ENCODE peak calls at places on chromosomes 1 and 21, in ten cellular contexts. N, U, T, R, C, M, S, B, X and O are unnamed samples.

GRCh38 chr21:14901482-14901958 is 163.3 kb downstream of the NRIP1 start:
- DNase-seq in B (no peak), X (no peak), S (peak), U (peak), C (no peak), T (no peak), N (no peak), R (no peak), M (no peak), O (no peak)

GRCh38 chr1:35851175-35851869 is 31.7 kb upstream of the AGO1 start:
- DNase-seq in N (no peak), B (no peak), T (no peak), X (peak), R (no peak), C (no peak), S (peak), U (peak), M (no peak), O (no peak)

GRCh38 chr1:78627321-78627720 is 7.1 kb downstream of the IFI44L start:
- DNase-seq in X (no peak), S (no peak), M (no peak), N (no peak), B (no peak), T (no peak), C (no peak), R (no peak), U (peak), O (no peak)

GRCh38 chr21:45799765-45800338 is 156.3 kb downstream of the PCBP3 start:
- DNase-seq in B (no peak), S (no peak), X (no peak), M (no peak), N (no peak), U (no peak), T (no peak), C (no peak), R (no peak), O (no peak)

GRCh38 chr1:174995916-174996315 is 3.8 kb upstream of the CACYBP start:
- DNase-seq in B (no peak), U (peak), T (no peak), R (no peak), S (no peak), X (no peak), N (no peak), M (no peak), C (no peak), O (no peak)

GRCh38 chr1:62841587-62842169 is 57.7 kb downstream of the ATG4C start:
- DNase-seq in N (no peak), R (no peak), M (no peak), X (peak), U (peak), S (peak), T (peak), C (peak), B (no peak), O (no peak)

GRCh38 chr1:226723640-226724532 is 15.2 kb downstream of the ITPKB start:
- DNase-seq in C (peak), R (no peak), S (peak), T (no peak), U (peak), X (no peak), M (peak), B (peak), N (no peak), O (no peak)

GRCh38 chr21:35051287-35051818 is 2.3 kb upstream of the RUNX1 start:
- DNase-seq in M (peak), U (no peak), X (no peak), C (peak), S (peak), R (peak), B (peak), T (no peak), N (peak), O (no peak)

GRCh38 chr1:27864264-27864895 is 8.0 kb upstream of the THEMIS2 start:
- DNase-seq in T (no peak), M (no peak), U (no peak), R (no peak), B (no peak), X (no peak), N (no peak), S (no peak), C (no peak), O (no peak)

GRCh38 chr1:20137055-20137454 is 2.1 kb upstream of the PLA2G2F start:
- DNase-seq in U (no peak), M (peak), R (peak), C (no peak), N (no peak), B (no peak), X (no peak), T (no peak), S (no peak), O (no peak)

GRCh38 chr1:114173704-114174103 is 20.0 kb upstream of the SYT6 start:
- DNase-seq in M (no peak), X (no peak), S (no peak), C (no peak), B (no peak), T (no peak), R (no peak), U (no peak), N (no peak), O (no peak)

DNA sequence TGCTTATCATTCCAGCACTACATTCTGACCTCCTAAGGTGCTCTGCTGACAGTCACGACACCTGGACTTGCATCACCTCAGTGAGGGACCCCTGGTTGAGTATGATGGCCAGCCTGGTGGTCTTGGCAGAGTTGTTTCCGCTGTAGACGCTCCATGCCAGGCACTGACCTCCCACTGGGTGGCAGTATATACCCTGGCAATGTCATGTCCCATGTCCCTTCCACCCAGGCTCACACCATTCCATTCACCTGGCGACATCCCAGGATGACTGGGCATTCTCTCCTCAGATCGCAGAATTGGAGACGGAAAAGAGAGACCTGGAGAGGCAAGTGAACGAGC is 5.0 kb downstream of the DNALI1 start:
- DNase-seq in M (no peak), R (no peak), U (peak), C (peak), X (no peak), B (peak), T (no peak), N (no peak), S (no peak), O (no peak)
- TF ChIP-seq CTCF in M (peak), R (peak), U (peak), C (peak), X (peak), B (peak), T (peak), N (peak), S (peak), O (peak)

DNA sequence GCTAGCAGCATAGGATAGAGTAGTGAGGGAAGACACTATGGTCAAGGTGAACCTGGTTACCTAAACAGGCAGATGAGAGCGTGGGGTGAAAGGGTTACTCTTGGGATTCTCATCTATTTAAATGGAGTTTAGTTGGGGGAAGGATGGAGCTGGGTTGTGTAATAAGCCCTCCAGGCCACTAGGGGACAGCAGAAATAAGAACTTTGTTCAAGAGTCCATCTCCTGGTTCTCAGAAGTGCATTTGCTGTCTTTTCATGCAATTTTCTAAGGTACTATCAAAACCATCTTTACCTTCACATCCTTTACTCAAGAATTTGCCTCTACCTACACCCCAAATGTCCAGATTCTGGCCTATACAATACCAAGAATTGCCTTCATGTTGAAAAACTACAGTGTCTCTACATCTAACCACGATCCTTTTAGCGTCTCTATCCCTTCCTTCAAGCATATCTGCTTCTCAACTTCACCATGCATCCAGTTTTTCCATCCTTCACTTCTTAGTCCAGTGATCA is 28.0 kb downstream of the SLAMF1 start:
- DNase-seq in T (no peak), M (no peak), N (no peak), U (no peak), X (no peak), C (no peak), R (no peak), B (no peak), S (no peak), O (no peak)
- TF ChIP-seq CTCF in T (peak), M (peak), N (peak), U (peak), X (peak), C (peak), R (no peak), B (peak), S (no peak), O (peak)

DNA sequence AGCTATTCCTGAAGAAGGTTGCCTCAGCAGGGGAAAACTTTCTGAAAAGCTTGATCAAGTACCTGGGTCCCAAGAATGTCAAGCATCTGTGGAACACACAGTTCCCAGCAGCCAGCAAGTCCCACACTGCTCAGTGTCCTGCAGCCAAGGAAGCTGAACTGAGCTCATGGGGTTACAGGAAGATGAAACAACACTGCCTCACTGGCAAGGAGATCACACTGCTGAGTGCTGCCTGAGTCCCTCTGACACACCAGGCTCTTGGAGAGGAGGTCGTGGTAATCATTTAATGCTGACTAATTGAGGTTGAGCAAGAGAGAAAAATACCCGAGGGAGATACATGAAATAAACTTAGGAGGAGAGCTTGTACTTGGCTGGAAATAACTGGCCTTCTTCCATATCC is 75.2 kb downstream of the MPZL1 start:
- DNase-seq in N (no peak), R (peak), U (peak), M (peak), C (no peak), S (peak), T (no peak), X (peak), B (peak), O (no peak)
- TF ChIP-seq CTCF in N (no peak), R (no peak), U (peak), M (no peak), C (no peak), S (peak), T (no peak), X (peak), B (no peak), O (no peak)

GRCh38 chr1:48019714-48020315 is 22.6 kb upstream of the TRABD2B start:
- DNase-seq in S (no peak), X (no peak), N (no peak), T (no peak), U (no peak), M (peak), R (peak), B (no peak), C (peak), O (no peak)

GRCh38 chr1:48018799-48019198 is 21.6 kb upstream of the TRABD2B start:
- DNase-seq in M (no peak), T (no peak), X (no peak), N (no peak), S (no peak), C (no peak), B (no peak), U (no peak), R (peak), O (no peak)

GRCh38 chr1:48013270-48013669 is 16.1 kb upstream of the TRABD2B start:
- DNase-seq in X (no peak), T (no peak), B (no peak), S (no peak), R (no peak), M (no peak), U (no peak), N (no peak), C (no peak), O (no peak)

GRCh38 chr1:48017716-48018115 is 20.5 kb upstream of the TRABD2B start:
- DNase-seq in T (no peak), C (no peak), S (no peak), R (no peak), N (no peak), M (no peak), X (no peak), B (no peak), U (no peak), O (no peak)

DNA sequence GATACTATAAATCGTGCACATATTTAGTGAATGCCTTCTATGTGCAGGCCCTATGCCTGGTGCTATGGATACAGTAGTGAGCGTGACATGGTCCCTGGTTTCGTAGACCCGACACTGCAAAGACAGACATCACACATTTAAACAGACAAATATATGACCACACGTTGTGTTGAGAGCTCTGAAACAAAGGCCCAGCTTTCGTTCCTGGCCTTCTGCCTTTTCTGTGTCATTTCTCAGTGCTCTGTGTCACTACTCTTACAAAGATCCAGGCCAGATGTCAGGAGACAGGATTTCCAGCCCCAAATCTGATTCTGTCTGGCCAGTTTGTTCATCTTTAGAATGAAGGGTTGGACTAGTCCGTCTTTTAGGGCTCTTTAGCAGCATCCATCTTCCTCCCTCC is 19.3 kb upstream of the TRABD2B start:
- DNase-seq in X (no peak), R (no peak), C (no peak), T (no peak), N (no peak), B (no peak), U (no peak), M (no peak), S (no peak), O (no peak)
- TF ChIP-seq CTCF in X (no peak), R (no peak), C (no peak), T (no peak), N (no peak), B (no peak), U (no peak), M (no peak), S (no peak), O (no peak)

DNA sequence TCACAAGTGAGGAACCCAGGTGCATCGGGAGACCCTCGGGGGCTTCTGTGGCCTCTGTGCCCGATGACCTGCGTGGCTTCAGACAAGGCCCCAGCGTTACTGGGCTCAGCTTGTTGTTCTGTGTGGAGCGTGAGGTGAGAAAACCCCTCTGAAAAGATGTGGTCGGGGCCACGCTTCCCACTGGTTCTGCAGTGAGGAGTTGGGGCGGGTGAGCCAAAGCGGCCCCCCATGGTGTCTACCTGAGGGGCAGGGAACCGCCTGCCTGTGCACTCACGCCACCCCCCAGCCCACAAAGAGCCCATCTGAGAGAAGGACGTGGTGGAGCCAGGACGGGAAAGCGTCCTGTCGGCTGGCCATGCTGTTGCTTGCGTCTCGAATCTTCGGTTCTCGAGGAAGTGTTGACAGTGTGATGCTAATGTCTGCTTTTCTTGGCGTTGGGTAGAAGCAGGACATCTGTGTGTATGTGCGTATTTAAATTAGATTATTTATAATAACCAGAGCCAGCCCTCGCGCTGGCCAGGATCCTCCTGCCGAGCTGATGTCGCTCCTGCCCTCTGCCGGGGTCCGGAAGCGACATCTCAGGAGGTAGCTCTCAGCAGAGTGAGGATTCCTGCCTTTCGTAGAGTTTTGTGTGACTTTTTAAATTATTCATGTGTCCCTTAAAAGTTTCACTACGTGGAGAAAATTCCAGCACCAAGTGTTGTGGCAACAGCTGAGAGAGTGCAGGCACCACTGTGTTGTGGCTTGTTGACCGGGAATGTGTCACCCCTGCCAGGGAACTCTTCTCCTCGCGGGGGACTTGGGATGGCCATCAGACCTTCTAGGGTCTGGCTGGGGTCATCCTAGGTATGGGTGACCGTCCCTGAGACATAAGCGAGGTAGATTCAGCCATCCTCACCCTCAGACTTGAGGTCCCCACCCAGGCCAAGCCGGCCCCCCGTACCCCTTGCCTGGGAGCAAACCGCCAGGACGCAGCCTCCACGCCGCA is 15.3 kb downstream of the TMEM201 start:
- DNase-seq in N (no peak), B (no peak), T (no peak), R (no peak), X (no peak), M (no peak), C (no peak), S (no peak), U (no peak), O (no peak)
- TF ChIP-seq CTCF in N (no peak), B (no peak), T (no peak), R (no peak), X (no peak), M (no peak), C (no peak), S (no peak), U (no peak), O (no peak)